ENCODE peak calls at places on chromosomes 4 and X, in nine cellular contexts. One of them, this sample, is unnamed.

GRCh38 chr4:182593864-182594263 is 323.3 kb downstream of the DCTD start:
- DNase-seq in caudate nucleus: no peak
- DNase-seq in SJCRH30: no peak
- DNase-seq in CD8-positive, alpha-beta memory T cell: no peak
- DNase-seq in brain microvascular endothelial cell: peak; percentile 18
- DNase-seq in CD4-positive, CD25-positive, alpha-beta regulatory T cell: no peak
- DNase-seq in A673: no peak
- DNase-seq in GM23248: no peak
- DNase-seq in colonic mucosa: no peak
- DNase-seq in this sample: no peak

GRCh38 chr4:13912436-13912835 is 284.9 kb upstream of the BOD1L1 start:
- DNase-seq in colonic mucosa: no peak
- DNase-seq in GM23248: no peak
- DNase-seq in CD4-positive, CD25-positive, alpha-beta regulatory T cell: no peak
- DNase-seq in A673: no peak
- DNase-seq in CD8-positive, alpha-beta memory T cell: no peak
- DNase-seq in caudate nucleus: no peak
- DNase-seq in brain microvascular endothelial cell: no peak
- DNase-seq in SJCRH30: no peak
- DNase-seq in this sample: no peak

GRCh38 chr4:53507671-53508286 is 83.5 kb downstream of the LNX1 start:
- DNase-seq in SJCRH30: peak; percentile 85
- DNase-seq in caudate nucleus: no peak
- DNase-seq in brain microvascular endothelial cell: peak; percentile 49
- DNase-seq in CD8-positive, alpha-beta memory T cell: no peak
- DNase-seq in GM23248: peak; percentile 9
- DNase-seq in A673: peak; percentile 11
- DNase-seq in colonic mucosa: no peak
- DNase-seq in CD4-positive, CD25-positive, alpha-beta regulatory T cell: no peak
- DNase-seq in this sample: no peak

GRCh38 chr4:185122681-185123345 is 20.3 kb upstream of the SLC25A4 start:
- DNase-seq in caudate nucleus: no peak
- DNase-seq in colonic mucosa: no peak
- DNase-seq in SJCRH30: no peak
- DNase-seq in brain microvascular endothelial cell: no peak
- DNase-seq in CD8-positive, alpha-beta memory T cell: no peak
- DNase-seq in GM23248: no peak
- DNase-seq in A673: no peak
- DNase-seq in CD4-positive, CD25-positive, alpha-beta regulatory T cell: no peak
- DNase-seq in this sample: no peak

GRCh38 chr4:52957220-52957686 is 95.1 kb downstream of the RASL11B start:
- DNase-seq in CD4-positive, CD25-positive, alpha-beta regulatory T cell: no peak
- DNase-seq in GM23248: peak; percentile 23
- DNase-seq in A673: peak; percentile 6
- DNase-seq in caudate nucleus: no peak
- DNase-seq in colonic mucosa: peak; percentile 24
- DNase-seq in CD8-positive, alpha-beta memory T cell: no peak
- DNase-seq in SJCRH30: peak; percentile 94
- DNase-seq in brain microvascular endothelial cell: no peak
- DNase-seq in this sample: no peak

GRCh38 chr4:163332526-163333405 is at the start of gene NPY1R:
- DNase-seq in A673: peak; percentile 91
- DNase-seq in SJCRH30: peak; percentile 20
- DNase-seq in GM23248: peak; percentile 87
- DNase-seq in CD4-positive, CD25-positive, alpha-beta regulatory T cell: peak; percentile 46
- DNase-seq in colonic mucosa: peak; percentile 79
- DNase-seq in caudate nucleus: peak; percentile 47
- DNase-seq in CD8-positive, alpha-beta memory T cell: no peak
- DNase-seq in brain microvascular endothelial cell: peak; percentile 82
- DNase-seq in this sample: peak; percentile 4

GRCh38 chrX:101550825-101551767 is 749 bp downstream of the ARMCX1 start:
- DNase-seq in GM23248: peak; percentile 73
- DNase-seq in brain microvascular endothelial cell: peak; percentile 15
- DNase-seq in caudate nucleus: peak; percentile 26
- DNase-seq in SJCRH30: peak; percentile 72
- DNase-seq in colonic mucosa: peak; percentile 51
- DNase-seq in A673: peak; percentile 56
- DNase-seq in CD8-positive, alpha-beta memory T cell: no peak
- DNase-seq in CD4-positive, CD25-positive, alpha-beta regulatory T cell: no peak
- DNase-seq in this sample: no peak

GRCh38 chrX:146224442-146224841 is 406.8 kb downstream of the SLITRK2 start:
- DNase-seq in CD8-positive, alpha-beta memory T cell: no peak
- DNase-seq in SJCRH30: peak; percentile 9
- DNase-seq in colonic mucosa: no peak
- DNase-seq in CD4-positive, CD25-positive, alpha-beta regulatory T cell: no peak
- DNase-seq in A673: no peak
- DNase-seq in caudate nucleus: no peak
- DNase-seq in GM23248: no peak
- DNase-seq in brain microvascular endothelial cell: no peak
- DNase-seq in this sample: no peak

GRCh38 chr4:122045533-122045932 is 93.7 kb upstream of the TRPC3 start:
- DNase-seq in A673: peak; percentile 99
- DNase-seq in GM23248: peak; percentile 92
- DNase-seq in colonic mucosa: no peak
- DNase-seq in SJCRH30: peak; percentile 97
- DNase-seq in caudate nucleus: no peak
- DNase-seq in CD8-positive, alpha-beta memory T cell: no peak
- DNase-seq in CD4-positive, CD25-positive, alpha-beta regulatory T cell: no peak
- DNase-seq in brain microvascular endothelial cell: peak; percentile 92
- DNase-seq in this sample: no peak

GRCh38 chr4:90841676-90842075 is 714.5 kb downstream of the CCSER1 start:
- DNase-seq in SJCRH30: no peak
- DNase-seq in CD8-positive, alpha-beta memory T cell: no peak
- DNase-seq in CD4-positive, CD25-positive, alpha-beta regulatory T cell: no peak
- DNase-seq in GM23248: no peak
- DNase-seq in colonic mucosa: no peak
- DNase-seq in caudate nucleus: no peak
- DNase-seq in brain microvascular endothelial cell: no peak
- DNase-seq in A673: no peak
- DNase-seq in this sample: no peak

GRCh38 chr4:174629265-174629664 is 107.0 kb upstream of the HPGD start:
- DNase-seq in SJCRH30: no peak
- DNase-seq in CD8-positive, alpha-beta memory T cell: no peak
- DNase-seq in GM23248: peak; percentile 62
- DNase-seq in A673: no peak
- DNase-seq in caudate nucleus: no peak
- DNase-seq in brain microvascular endothelial cell: no peak
- DNase-seq in colonic mucosa: no peak
- DNase-seq in CD4-positive, CD25-positive, alpha-beta regulatory T cell: no peak
- DNase-seq in this sample: no peak

GRCh38 chrX:14533867-14534266 is 4.5 kb downstream of the GLRA2 start:
- DNase-seq in colonic mucosa: no peak
- DNase-seq in CD4-positive, CD25-positive, alpha-beta regulatory T cell: no peak
- DNase-seq in SJCRH30: no peak
- DNase-seq in GM23248: no peak
- DNase-seq in A673: no peak
- DNase-seq in brain microvascular endothelial cell: no peak
- DNase-seq in caudate nucleus: no peak
- DNase-seq in CD8-positive, alpha-beta memory T cell: no peak
- DNase-seq in this sample: no peak

GRCh38 chrX:137747231-137747630 is 181.3 kb downstream of the ZIC3 start:
- DNase-seq in brain microvascular endothelial cell: no peak
- DNase-seq in CD4-positive, CD25-positive, alpha-beta regulatory T cell: no peak
- DNase-seq in A673: no peak
- DNase-seq in colonic mucosa: no peak
- DNase-seq in CD8-positive, alpha-beta memory T cell: no peak
- DNase-seq in GM23248: no peak
- DNase-seq in SJCRH30: no peak
- DNase-seq in caudate nucleus: no peak
- DNase-seq in this sample: no peak

GRCh38 chrX:71536285-71536684 is 3.4 kb downstream of the OGT start:
- DNase-seq in A673: no peak
- DNase-seq in colonic mucosa: no peak
- DNase-seq in CD4-positive, CD25-positive, alpha-beta regulatory T cell: peak; percentile 41
- DNase-seq in SJCRH30: no peak
- DNase-seq in brain microvascular endothelial cell: no peak
- DNase-seq in GM23248: peak; percentile 43
- DNase-seq in caudate nucleus: no peak
- DNase-seq in CD8-positive, alpha-beta memory T cell: no peak
- DNase-seq in this sample: no peak

GRCh38 chr4:8846864-8847263 is 24.8 kb downstream of the HMX1 start:
- DNase-seq in A673: no peak
- DNase-seq in GM23248: no peak
- DNase-seq in CD4-positive, CD25-positive, alpha-beta regulatory T cell: no peak
- DNase-seq in colonic mucosa: no peak
- DNase-seq in SJCRH30: no peak
- DNase-seq in caudate nucleus: no peak
- DNase-seq in brain microvascular endothelial cell: no peak
- DNase-seq in CD8-positive, alpha-beta memory T cell: peak; percentile 10
- DNase-seq in this sample: no peak

GRCh38 chrX:30301977-30302376 is 7.2 kb downstream of the NR0B1 start:
- DNase-seq in SJCRH30: peak; percentile 42
- DNase-seq in GM23248: peak; percentile 42
- DNase-seq in CD4-positive, CD25-positive, alpha-beta regulatory T cell: no peak
- DNase-seq in A673: peak; percentile 65
- DNase-seq in colonic mucosa: no peak
- DNase-seq in caudate nucleus: no peak
- DNase-seq in brain microvascular endothelial cell: peak; percentile 33
- DNase-seq in CD8-positive, alpha-beta memory T cell: no peak
- DNase-seq in this sample: no peak

GRCh38 chr4:17781072-17781830 is at the start of gene FAM184B:
- DNase-seq in SJCRH30: no peak
- DNase-seq in colonic mucosa: no peak
- DNase-seq in CD8-positive, alpha-beta memory T cell: no peak
- DNase-seq in brain microvascular endothelial cell: no peak
- DNase-seq in A673: peak; percentile 59
- DNase-seq in GM23248: peak; percentile 42
- DNase-seq in CD4-positive, CD25-positive, alpha-beta regulatory T cell: no peak
- DNase-seq in caudate nucleus: peak; percentile 21
- DNase-seq in this sample: no peak

GRCh38 chrX:97060019-97060418 is 176.3 kb downstream of the RPA4 start:
- DNase-seq in CD8-positive, alpha-beta memory T cell: no peak
- DNase-seq in SJCRH30: no peak
- DNase-seq in brain microvascular endothelial cell: no peak
- DNase-seq in GM23248: no peak
- DNase-seq in A673: no peak
- DNase-seq in CD4-positive, CD25-positive, alpha-beta regulatory T cell: no peak
- DNase-seq in colonic mucosa: no peak
- DNase-seq in caudate nucleus: no peak
- DNase-seq in this sample: no peak

GRCh38 chr4:82706349-82707000 is 92.1 kb downstream of the SCD5 start:
- DNase-seq in brain microvascular endothelial cell: no peak
- DNase-seq in SJCRH30: no peak
- DNase-seq in A673: no peak
- DNase-seq in caudate nucleus: no peak
- DNase-seq in CD8-positive, alpha-beta memory T cell: no peak
- DNase-seq in GM23248: peak; percentile 36
- DNase-seq in CD4-positive, CD25-positive, alpha-beta regulatory T cell: no peak
- DNase-seq in colonic mucosa: no peak
- DNase-seq in this sample: no peak

GRCh38 chr4:74400395-74400794 is 35.5 kb downstream of the EREG start:
- DNase-seq in brain microvascular endothelial cell: no peak
- DNase-seq in CD4-positive, CD25-positive, alpha-beta regulatory T cell: no peak
- DNase-seq in colonic mucosa: no peak
- DNase-seq in SJCRH30: no peak
- DNase-seq in CD8-positive, alpha-beta memory T cell: no peak
- DNase-seq in caudate nucleus: no peak
- DNase-seq in GM23248: no peak
- DNase-seq in A673: no peak
- DNase-seq in this sample: no peak

DNA sequence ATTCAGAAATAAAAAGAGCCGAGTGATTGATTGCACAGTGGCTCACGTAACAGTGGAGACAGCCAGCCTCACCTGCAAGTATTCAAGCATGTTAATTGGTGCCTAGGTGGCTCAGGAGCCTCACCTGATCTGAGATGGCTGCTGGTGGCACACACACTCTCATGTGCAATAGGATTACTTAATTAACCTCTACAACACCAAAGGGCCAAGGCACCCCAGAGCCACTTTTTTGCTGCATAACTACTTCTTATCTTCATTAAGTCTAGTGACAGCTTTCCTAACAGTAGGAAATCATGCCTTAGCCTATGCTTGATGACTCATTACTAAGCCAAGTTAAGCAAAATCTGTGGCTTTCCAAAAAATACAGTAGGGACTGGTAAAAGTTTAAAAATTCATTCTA is 117.3 kb upstream of the NOCT start:
- DNase-seq in A673: no peak
- DNase-seq in CD8-positive, alpha-beta memory T cell: no peak
- DNase-seq in CD4-positive, CD25-positive, alpha-beta regulatory T cell: no peak
- DNase-seq in SJCRH30: no peak
- DNase-seq in colonic mucosa: no peak
- DNase-seq in GM23248: peak; percentile 75
- DNase-seq in caudate nucleus: no peak
- DNase-seq in brain microvascular endothelial cell: peak; percentile 19
- DNase-seq in this sample: no peak
- H3K27ac ChIP-seq in A673: no peak overlapping the region
- H3K27ac ChIP-seq in CD8-positive, alpha-beta memory T cell: no peak overlapping the region
- H3K27ac ChIP-seq in CD4-positive, CD25-positive, alpha-beta regulatory T cell: no peak overlapping the region
- H3K27ac ChIP-seq in SJCRH30: no peak overlapping the region
- H3K27ac ChIP-seq in colonic mucosa: no peak overlapping the region
- H3K27ac ChIP-seq in GM23248: peak overlapping the region; percentile 64
- H3K27ac ChIP-seq in caudate nucleus: no peak overlapping the region
- H3K27ac ChIP-seq in brain microvascular endothelial cell: peak overlapping the region; percentile 50
- H3K27ac ChIP-seq in this sample: no peak overlapping the region

DNA sequence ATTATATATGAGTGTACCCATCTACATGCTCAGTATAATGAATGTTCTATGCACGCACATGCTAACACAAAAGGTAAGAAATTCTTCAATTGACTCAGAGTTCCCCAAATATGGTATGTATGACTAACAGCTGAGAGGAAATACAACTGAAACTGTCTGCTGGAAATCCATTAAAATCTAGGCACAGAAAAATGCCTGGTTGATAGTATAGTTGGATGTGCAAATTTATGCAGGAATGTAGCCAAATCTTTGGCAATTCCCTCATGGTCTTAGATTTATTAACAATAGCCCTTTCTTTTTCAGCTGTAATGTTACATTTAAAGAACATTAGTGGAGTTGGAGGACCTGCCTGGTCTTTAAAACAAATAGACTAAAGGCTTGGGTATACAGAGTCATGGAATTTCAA is 5.5 kb downstream of the CAMK2D start:
- DNase-seq in A673: peak; percentile 95
- DNase-seq in brain microvascular endothelial cell: peak; percentile 43
- DNase-seq in GM23248: peak; percentile 73
- DNase-seq in caudate nucleus: no peak
- DNase-seq in SJCRH30: peak; percentile 73
- DNase-seq in colonic mucosa: no peak
- DNase-seq in CD8-positive, alpha-beta memory T cell: no peak
- DNase-seq in CD4-positive, CD25-positive, alpha-beta regulatory T cell: peak; percentile 64
- DNase-seq in this sample: peak; percentile 31
- H3K27ac ChIP-seq in A673: peak overlapping the region; percentile 52
- H3K27ac ChIP-seq in brain microvascular endothelial cell: no peak overlapping the region
- H3K27ac ChIP-seq in GM23248: peak overlapping the region; percentile 15
- H3K27ac ChIP-seq in caudate nucleus: no peak overlapping the region
- H3K27ac ChIP-seq in SJCRH30: peak overlapping the region; percentile 25
- H3K27ac ChIP-seq in colonic mucosa: no peak overlapping the region
- H3K27ac ChIP-seq in CD8-positive, alpha-beta memory T cell: no peak overlapping the region
- H3K27ac ChIP-seq in CD4-positive, CD25-positive, alpha-beta regulatory T cell: no peak overlapping the region
- H3K27ac ChIP-seq in this sample: peak overlapping the region; percentile 11

GRCh38 chr4:80202190-80202711 is 4.9 kb downstream of the PRDM8 start:
- DNase-seq in caudate nucleus: no peak
- DNase-seq in CD4-positive, CD25-positive, alpha-beta regulatory T cell: peak; percentile 78
- DNase-seq in SJCRH30: peak; percentile 72
- DNase-seq in CD8-positive, alpha-beta memory T cell: peak; percentile 84
- DNase-seq in colonic mucosa: peak; percentile 87
- DNase-seq in brain microvascular endothelial cell: peak; percentile 55
- DNase-seq in GM23248: peak; percentile 91
- DNase-seq in A673: peak; percentile 57
- DNase-seq in this sample: peak; percentile 23
- H3K27ac ChIP-seq in caudate nucleus: peak overlapping the region; percentile 52
- H3K27ac ChIP-seq in CD4-positive, CD25-positive, alpha-beta regulatory T cell: peak overlapping the region; percentile 81
- H3K27ac ChIP-seq in SJCRH30: peak overlapping the region; percentile 51
- H3K27ac ChIP-seq in CD8-positive, alpha-beta memory T cell: peak overlapping the region; percentile 67
- H3K27ac ChIP-seq in colonic mucosa: peak overlapping the region; percentile 73
- H3K27ac ChIP-seq in brain microvascular endothelial cell: no peak overlapping the region
- H3K27ac ChIP-seq in GM23248: peak overlapping the region; percentile 13
- H3K27ac ChIP-seq in A673: no peak overlapping the region
- H3K27ac ChIP-seq in this sample: no peak overlapping the region

GRCh38 chr4:79623125-79623905 is 215.3 kb upstream of the GK2 start:
- DNase-seq in CD4-positive, CD25-positive, alpha-beta regulatory T cell: no peak
- DNase-seq in brain microvascular endothelial cell: no peak
- DNase-seq in A673: no peak
- DNase-seq in caudate nucleus: no peak
- DNase-seq in CD8-positive, alpha-beta memory T cell: no peak
- DNase-seq in GM23248: peak; percentile 44
- DNase-seq in SJCRH30: no peak
- DNase-seq in colonic mucosa: no peak
- DNase-seq in this sample: no peak
- H3K27ac ChIP-seq in CD4-positive, CD25-positive, alpha-beta regulatory T cell: no peak overlapping the region
- H3K27ac ChIP-seq in brain microvascular endothelial cell: no peak overlapping the region
- H3K27ac ChIP-seq in A673: no peak overlapping the region
- H3K27ac ChIP-seq in caudate nucleus: no peak overlapping the region
- H3K27ac ChIP-seq in CD8-positive, alpha-beta memory T cell: no peak overlapping the region
- H3K27ac ChIP-seq in GM23248: no peak overlapping the region
- H3K27ac ChIP-seq in SJCRH30: no peak overlapping the region
- H3K27ac ChIP-seq in colonic mucosa: no peak overlapping the region
- H3K27ac ChIP-seq in this sample: no peak overlapping the region